ENCODE peak calls at places on chromosomes 1 and 21, in five cellular contexts. One of them, this sample, is unnamed.
A peak's percentile ranks its signal among the peaks of the same experiment; 100 is the strongest.

GRCh38 chr1:12593621-12594066 is 24.4 kb downstream of the DHRS3 start:
- DNase-seq in tibial artery: peak; percentile 84
- DNase-seq in foreskin keratinocyte: no peak
- DNase-seq in heart right ventricle: no peak
- DNase-seq in IMR-90: peak; percentile 59
- DNase-seq in this sample: peak; percentile 68

GRCh38 chr1:239547987-239548386 is 161.6 kb downstream of the CHRM3 start:
- DNase-seq in IMR-90: no peak
- DNase-seq in heart right ventricle: no peak
- DNase-seq in foreskin keratinocyte: no peak
- DNase-seq in tibial artery: no peak
- DNase-seq in this sample: no peak

GRCh38 chr1:232793944-232794343 is 11.3 kb upstream of the MAP10 start:
- DNase-seq in heart right ventricle: no peak
- DNase-seq in foreskin keratinocyte: peak; percentile 12
- DNase-seq in IMR-90: peak; percentile 74
- DNase-seq in tibial artery: no peak
- DNase-seq in this sample: no peak

GRCh38 chr1:219086956-219087469 is 86.7 kb upstream of the LYPLAL1 start:
- DNase-seq in tibial artery: no peak
- DNase-seq in IMR-90: no peak
- DNase-seq in heart right ventricle: no peak
- DNase-seq in foreskin keratinocyte: no peak
- DNase-seq in this sample: no peak

GRCh38 chr1:236315092-236315491 is 33.3 kb upstream of the ERO1B start:
- DNase-seq in heart right ventricle: no peak
- DNase-seq in foreskin keratinocyte: no peak
- DNase-seq in tibial artery: no peak
- DNase-seq in IMR-90: no peak
- DNase-seq in this sample: no peak

GRCh38 chr1:156479093-156480014 is 21.2 kb downstream of the MEF2D start:
- DNase-seq in heart right ventricle: no peak
- DNase-seq in tibial artery: no peak
- DNase-seq in IMR-90: no peak
- DNase-seq in foreskin keratinocyte: no peak
- DNase-seq in this sample: no peak

GRCh38 chr1:156590326-156591180 is 1.0 kb upstream of the NAXE start:
- DNase-seq in heart right ventricle: no peak
- DNase-seq in IMR-90: no peak
- DNase-seq in tibial artery: no peak
- DNase-seq in foreskin keratinocyte: no peak
- DNase-seq in this sample: no peak

GRCh38 chr1:22831729-22832413 is 121.2 kb downstream of the EPHB2 start:
- DNase-seq in IMR-90: peak; percentile 93
- DNase-seq in heart right ventricle: no peak
- DNase-seq in foreskin keratinocyte: peak; percentile 93
- DNase-seq in tibial artery: no peak
- DNase-seq in this sample: no peak

GRCh38 chr1:190205713-190206112 is 272.0 kb downstream of the BRINP3 start:
- DNase-seq in tibial artery: no peak
- DNase-seq in heart right ventricle: no peak
- DNase-seq in IMR-90: peak; percentile 77
- DNase-seq in foreskin keratinocyte: no peak
- DNase-seq in this sample: no peak

GRCh38 chr1:203038891-203039608 is 12.8 kb downstream of the PPFIA4 start:
- DNase-seq in tibial artery: peak; percentile 76
- DNase-seq in foreskin keratinocyte: no peak
- DNase-seq in IMR-90: peak; percentile 65
- DNase-seq in heart right ventricle: peak; percentile 79
- DNase-seq in this sample: peak; percentile 72

GRCh38 chr1:213122514-213122929 is 71.5 kb downstream of the RPS6KC1 start:
- DNase-seq in heart right ventricle: no peak
- DNase-seq in tibial artery: no peak
- DNase-seq in IMR-90: peak; percentile 71
- DNase-seq in foreskin keratinocyte: no peak
- DNase-seq in this sample: no peak

GRCh38 chr1:58848818-58849411 is 65.1 kb upstream of the JUN start:
- DNase-seq in heart right ventricle: peak; percentile 52
- DNase-seq in IMR-90: peak; percentile 98
- DNase-seq in foreskin keratinocyte: peak; percentile 100
- DNase-seq in tibial artery: peak; percentile 71
- DNase-seq in this sample: peak; percentile 82

GRCh38 chr1:61097326-61097725 is 15.0 kb downstream of the NFIA start:
- DNase-seq in tibial artery: no peak
- DNase-seq in foreskin keratinocyte: no peak
- DNase-seq in heart right ventricle: no peak
- DNase-seq in IMR-90: peak; percentile 67
- DNase-seq in this sample: no peak

GRCh38 chr1:166975361-166976129 is at the start of gene ILDR2:
- DNase-seq in tibial artery: peak; percentile 26
- DNase-seq in heart right ventricle: peak; percentile 32
- DNase-seq in foreskin keratinocyte: no peak
- DNase-seq in IMR-90: peak; percentile 5
- DNase-seq in this sample: peak; percentile 40

GRCh38 chr1:194225781-194226180 is 1039.4 kb upstream of the B3GALT2 start:
- DNase-seq in tibial artery: no peak
- DNase-seq in IMR-90: no peak
- DNase-seq in foreskin keratinocyte: no peak
- DNase-seq in heart right ventricle: no peak
- DNase-seq in this sample: no peak

GRCh38 chr1:62903522-62903921 is 119.6 kb downstream of the ATG4C start:
- DNase-seq in tibial artery: no peak
- DNase-seq in foreskin keratinocyte: no peak
- DNase-seq in heart right ventricle: no peak
- DNase-seq in IMR-90: no peak
- DNase-seq in this sample: no peak

GRCh38 chr1:184660462-184661191 is 94.0 kb downstream of the EDEM3 start:
- DNase-seq in foreskin keratinocyte: no peak
- DNase-seq in tibial artery: no peak
- DNase-seq in IMR-90: no peak
- DNase-seq in heart right ventricle: no peak
- DNase-seq in this sample: no peak

GRCh38 chr1:198261886-198262285 is 105.1 kb downstream of the NEK7 start:
- DNase-seq in heart right ventricle: no peak
- DNase-seq in foreskin keratinocyte: no peak
- DNase-seq in IMR-90: no peak
- DNase-seq in tibial artery: no peak
- DNase-seq in this sample: no peak

GRCh38 chr1:22677861-22678521 is 25.0 kb downstream of the C1QB start:
- DNase-seq in foreskin keratinocyte: no peak
- DNase-seq in heart right ventricle: no peak
- DNase-seq in IMR-90: no peak
- DNase-seq in tibial artery: no peak
- DNase-seq in this sample: no peak

GRCh38 chr1:58819719-58820118 is 35.9 kb upstream of the JUN start:
- DNase-seq in heart right ventricle: no peak
- DNase-seq in foreskin keratinocyte: no peak
- DNase-seq in IMR-90: peak; percentile 57
- DNase-seq in tibial artery: no peak
- DNase-seq in this sample: no peak

GRCh38 chr21:25283720-25284119 is 323.6 kb downstream of the MRPL39 start:
- DNase-seq in foreskin keratinocyte: peak; percentile 10
- DNase-seq in heart right ventricle: no peak
- DNase-seq in IMR-90: peak; percentile 56
- DNase-seq in tibial artery: no peak
- DNase-seq in this sample: no peak

GRCh38 chr1:223180803-223181321 is 37.8 kb upstream of the TLR5 start:
- DNase-seq in foreskin keratinocyte: peak; percentile 67
- DNase-seq in heart right ventricle: peak; percentile 23
- DNase-seq in tibial artery: peak; percentile 50
- DNase-seq in IMR-90: no peak
- DNase-seq in this sample: no peak

GRCh38 chr1:235883261-235883927 is 16.7 kb upstream of the LYST start:
- DNase-seq in heart right ventricle: peak; percentile 89
- DNase-seq in foreskin keratinocyte: peak; percentile 37
- DNase-seq in tibial artery: peak; percentile 95
- DNase-seq in IMR-90: peak; percentile 97
- DNase-seq in this sample: peak; percentile 88

GRCh38 chr1:162822391-162823200 is 32.1 kb downstream of the HSD17B7 start:
- DNase-seq in tibial artery: no peak
- DNase-seq in heart right ventricle: no peak
- DNase-seq in foreskin keratinocyte: no peak
- DNase-seq in IMR-90: no peak
- DNase-seq in this sample: no peak

GRCh38 chr1:222955964-222956363 is 141.1 kb downstream of the DISP1 start:
- DNase-seq in IMR-90: no peak
- DNase-seq in tibial artery: no peak
- DNase-seq in heart right ventricle: no peak
- DNase-seq in foreskin keratinocyte: no peak
- DNase-seq in this sample: no peak

GRCh38 chr1:193366764-193367507 is 180.5 kb upstream of the B3GALT2 start:
- DNase-seq in heart right ventricle: no peak
- DNase-seq in IMR-90: peak; percentile 4
- DNase-seq in foreskin keratinocyte: no peak
- DNase-seq in tibial artery: no peak
- DNase-seq in this sample: no peak

GRCh38 chr1:160669276-160669675 is 22.4 kb upstream of the SLAMF1 start:
- DNase-seq in foreskin keratinocyte: no peak
- DNase-seq in tibial artery: no peak
- DNase-seq in heart right ventricle: no peak
- DNase-seq in IMR-90: no peak
- DNase-seq in this sample: no peak
- TF ChIP-seq CTCF in foreskin keratinocyte: no peak
- TF ChIP-seq CTCF in tibial artery: no peak
- TF ChIP-seq CTCF in heart right ventricle: no peak
- TF ChIP-seq CTCF in IMR-90: no peak
- TF ChIP-seq CTCF in this sample: no peak

GRCh38 chr1:9085306-9085940 is 16.0 kb upstream of the SLC2A5 start:
- DNase-seq in tibial artery: no peak
- DNase-seq in heart right ventricle: no peak
- DNase-seq in IMR-90: no peak
- DNase-seq in foreskin keratinocyte: no peak
- DNase-seq in this sample: no peak
- H3K27ac ChIP-seq in tibial artery: no peak overlapping the region
- H3K27ac ChIP-seq in heart right ventricle: no peak overlapping the region
- H3K27ac ChIP-seq in IMR-90: no peak overlapping the region
- H3K27ac ChIP-seq in foreskin keratinocyte: no peak overlapping the region
- H3K27ac ChIP-seq in this sample: no peak overlapping the region

GRCh38 chr1:26064591-26064990 is 2.8 kb downstream of the TRIM63 start:
- DNase-seq in tibial artery: no peak
- DNase-seq in IMR-90: no peak
- DNase-seq in foreskin keratinocyte: no peak
- DNase-seq in heart right ventricle: no peak
- DNase-seq in this sample: peak; percentile 54

GRCh38 chr1:26067432-26067911 is at the start of gene TRIM63:
- DNase-seq in heart right ventricle: peak; percentile 65
- DNase-seq in IMR-90: no peak
- DNase-seq in tibial artery: no peak
- DNase-seq in foreskin keratinocyte: no peak
- DNase-seq in this sample: peak; percentile 82

GRCh38 chr1:26069941-26070807 is 2.7 kb upstream of the TRIM63 start:
- DNase-seq in tibial artery: no peak
- DNase-seq in heart right ventricle: no peak
- DNase-seq in IMR-90: no peak
- DNase-seq in foreskin keratinocyte: no peak
- DNase-seq in this sample: no peak

GRCh38 chr1:26066857-26067256 is 573 bp downstream of the TRIM63 start:
- DNase-seq in heart right ventricle: peak; percentile 84
- DNase-seq in foreskin keratinocyte: no peak
- DNase-seq in IMR-90: no peak
- DNase-seq in tibial artery: no peak
- DNase-seq in this sample: no peak

DNA sequence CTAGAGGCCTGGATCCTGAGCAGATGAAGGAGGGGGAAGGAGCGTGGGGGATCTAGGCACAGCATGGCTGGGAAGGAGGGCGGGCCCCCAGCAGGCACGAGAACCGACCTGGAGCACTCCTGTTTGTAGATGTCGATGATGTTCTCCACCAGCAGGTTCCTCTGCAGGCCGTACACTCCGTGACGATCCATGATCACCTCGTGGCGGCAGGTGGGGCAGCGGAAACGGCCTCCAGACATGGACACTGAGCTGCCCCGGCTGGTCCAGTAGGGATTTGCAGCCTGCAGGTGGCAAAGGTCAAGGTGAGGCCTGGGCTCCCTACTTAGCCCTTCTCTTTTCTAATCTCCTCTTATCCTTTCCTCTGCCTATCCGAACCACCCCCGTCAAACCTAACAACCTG is 1.3 kb downstream of the TRIM63 start:
- DNase-seq in foreskin keratinocyte: no peak
- DNase-seq in heart right ventricle: no peak
- DNase-seq in IMR-90: no peak
- DNase-seq in tibial artery: no peak
- DNase-seq in this sample: peak; percentile 57
- TF ChIP-seq CTCF in foreskin keratinocyte: no peak
- TF ChIP-seq CTCF in heart right ventricle: no peak
- TF ChIP-seq CTCF in IMR-90: no peak
- TF ChIP-seq CTCF in tibial artery: no peak
- TF ChIP-seq CTCF in this sample: peak; percentile 4

DNA sequence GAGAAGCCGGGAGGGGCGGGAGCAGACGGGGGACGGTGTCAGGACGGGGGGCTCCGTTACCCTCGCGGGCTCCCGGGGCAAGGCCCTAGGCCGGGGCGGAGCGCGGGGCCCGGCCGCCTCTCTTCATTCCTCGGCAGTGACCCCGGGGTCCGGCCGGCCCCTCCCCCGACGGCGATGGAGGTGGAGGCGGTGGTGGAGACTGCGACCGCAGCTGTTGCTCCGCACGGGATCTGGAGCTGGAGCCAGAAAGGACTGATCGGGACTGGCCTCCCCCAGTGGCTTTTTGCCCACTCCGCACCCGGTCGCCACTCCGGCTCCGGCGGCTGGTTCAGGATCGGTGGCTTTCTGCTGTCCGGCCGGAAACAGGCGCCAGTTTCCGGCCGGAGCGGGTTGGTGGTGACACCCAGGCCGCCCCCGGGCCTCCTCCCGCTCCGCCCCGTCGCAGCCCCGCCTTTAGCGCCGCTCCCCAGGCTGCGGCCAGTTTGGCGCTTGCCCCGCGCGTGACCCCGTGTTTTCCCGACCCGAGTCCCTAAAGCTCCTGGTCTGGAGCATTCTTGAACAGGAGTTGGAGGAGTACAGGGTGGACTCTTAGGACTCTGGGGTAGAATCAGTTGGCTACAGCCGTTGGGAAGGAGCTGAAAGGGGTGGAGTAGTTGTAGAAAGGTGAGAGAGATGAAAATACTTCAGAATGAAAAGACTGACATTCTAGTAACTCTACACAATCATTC is at the start of gene OTUD7B:
- DNase-seq in heart right ventricle: peak; percentile 86
- DNase-seq in foreskin keratinocyte: peak; percentile 53
- DNase-seq in IMR-90: peak; percentile 84
- DNase-seq in tibial artery: peak; percentile 83
- DNase-seq in this sample: peak; percentile 92
- H3K27ac ChIP-seq in heart right ventricle: peak within 1 kb of the TSS; percentile 87
- H3K27ac ChIP-seq in foreskin keratinocyte: peak within 1 kb of the TSS; percentile 92
- H3K27ac ChIP-seq in IMR-90: peak within 1 kb of the TSS; percentile 97
- H3K27ac ChIP-seq in tibial artery: peak within 1 kb of the TSS; percentile 96
- H3K27ac ChIP-seq in this sample: peak within 1 kb of the TSS; percentile 96

This sample was measured in psoas muscle.